ENCODE peak calls at places on chromosomes 12 and 14, in five cellular contexts. L, Z, E, M and Y are unnamed samples. For H3K36me3, the result is how much of the 10 kb centered on the place peaks cover.

GRCh38 chr14:66088661-66089060 is 397.5 kb upstream of the CCDC196 start:
- DNase-seq in L (no peak), Z (no peak), E (no peak), M (no peak), Y (no peak)

GRCh38 chr12:48973084-48973483 is 1.5 kb upstream of the WNT10B start:
- DNase-seq in L (peak), Z (no peak), E (no peak), M (no peak), Y (no peak)

GRCh38 chr14:54603362-54603761 is 36.4 kb downstream of the SAMD4A start:
- DNase-seq in L (peak), Z (no peak), E (no peak), M (no peak), Y (no peak)

GRCh38 chr14:65704850-65705249 is 292.3 kb downstream of the FUT8 start:
- DNase-seq in L (no peak), Z (no peak), E (no peak), M (no peak), Y (no peak)

GRCh38 chr12:48980389-48980952 is 2.3 kb downstream of the WNT1 start:
- DNase-seq in L (no peak), Z (no peak), E (no peak), M (no peak), Y (no peak)

GRCh38 chr12:18700254-18700653 is 37.6 kb downstream of the PLCZ1 start:
- DNase-seq in L (peak), Z (no peak), E (no peak), M (peak), Y (no peak)

GRCh38 chr12:96034631-96035282 is 630 bp downstream of the LTA4H start:
- DNase-seq in L (peak), Z (no peak), E (no peak), M (no peak), Y (peak)

GRCh38 chr14:76729953-76730505 is 31.2 kb upstream of the VASH1 start:
- DNase-seq in L (no peak), Z (no peak), E (no peak), M (no peak), Y (no peak)

GRCh38 chr14:53493895-53494294 is 340.8 kb upstream of the DDHD1 start:
- DNase-seq in L (no peak), Z (no peak), E (no peak), M (no peak), Y (no peak)

GRCh38 chr14:52877628-52878027 is 73.2 kb downstream of the FERMT2 start:
- DNase-seq in L (peak), Z (no peak), E (no peak), M (no peak), Y (no peak)

GRCh38 chr12:15979096-15980091 is 68.3 kb downstream of the DERA start:
- DNase-seq in L (peak), Z (no peak), E (no peak), M (no peak), Y (no peak)
- H3K27ac ChIP-seq in L (peak), Z (no peak), E (peak), M (peak), Y (no peak)

GRCh38 chr14:51044961-51045360 is 49.9 kb downstream of the TRIM9 start:
- DNase-seq in L (no peak), Z (no peak), E (no peak), M (no peak), Y (no peak)
- H3K36me3 ChIP-seq in L (under half), Z (under half), E (under half), M (under half), Y (under half)

GRCh38 chr12:123231931-123232330 is 1.0 kb downstream of the MPHOSPH9 start:
- DNase-seq in L (no peak), Z (no peak), E (no peak), M (no peak), Y (no peak)

GRCh38 chr12:123223241-123223668 is 9.7 kb downstream of the MPHOSPH9 start:
- DNase-seq in L (no peak), Z (no peak), E (no peak), M (no peak), Y (peak)

GRCh38 chr12:123225443-123225842 is 7.5 kb downstream of the MPHOSPH9 start:
- DNase-seq in L (no peak), Z (no peak), E (no peak), M (no peak), Y (no peak)

GRCh38 chr12:123232472-123232806 is 502 bp downstream of the MPHOSPH9 start:
- DNase-seq in L (no peak), Z (no peak), E (no peak), M (no peak), Y (no peak)

GRCh38 chr12:123227581-123228258 is 5.2 kb downstream of the MPHOSPH9 start:
- DNase-seq in L (no peak), Z (no peak), E (no peak), M (no peak), Y (no peak)
- H3K27ac ChIP-seq in L (no peak), Z (no peak), E (no peak), M (no peak), Y (no peak)

DNA sequence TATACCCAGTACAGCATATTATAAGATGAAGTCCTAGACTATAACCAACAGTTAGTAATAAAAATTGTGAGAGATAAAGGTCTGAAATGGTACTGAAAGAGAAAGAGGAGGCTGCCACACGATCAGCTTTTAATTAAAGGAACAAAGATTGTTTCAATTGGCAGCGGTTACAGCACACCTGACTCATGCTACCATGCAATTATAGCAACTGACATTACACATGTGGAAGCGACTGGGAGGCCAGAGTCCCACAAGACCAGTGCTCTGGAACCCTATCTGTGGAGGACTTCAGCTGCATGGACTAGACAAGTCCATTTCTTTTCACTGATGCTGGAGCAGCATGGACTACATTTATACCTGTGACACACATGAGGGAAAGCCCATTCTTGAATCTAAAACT is 55.2 kb downstream of the SEL1L start:
- DNase-seq in L (no peak), Z (no peak), E (no peak), M (no peak), Y (no peak)
- H3K36me3 ChIP-seq in L (under half), Z (under half), E (half or more), M (half or more), Y (under half)